ENCODE peak calls at places on chromosomes 1 and 21, in four cellular contexts. Y, T, U and Z are unnamed samples.

GRCh38 chr1:230855886-230856285 is 12.4 kb downstream of the C1orf198 start:
- DNase-seq in T (peak), U (no peak), Y (no peak), Z (no peak)

GRCh38 chr1:247156787-247157232 is 15.0 kb downstream of the ZNF124 start:
- DNase-seq in Y (no peak), U (no peak), T (no peak), Z (no peak)

GRCh38 chr21:25329227-25329626 is 278.1 kb downstream of the MRPL39 start:
- DNase-seq in U (no peak), T (peak), Y (no peak), Z (peak)

GRCh38 chr1:2547210-2548067 is 8.7 kb upstream of the TNFRSF14 start:
- DNase-seq in T (no peak), U (no peak), Y (peak), Z (no peak)

GRCh38 chr1:221335161-221336101 is 406.5 kb downstream of the DUSP10 start:
- DNase-seq in Y (no peak), U (peak), T (peak), Z (peak)

GRCh38 chr1:248821101-248821500 is 4.6 kb downstream of the SH3BP5L start:
- DNase-seq in U (peak), Y (no peak), T (peak), Z (no peak)

GRCh38 chr1:7389201-7389785 is 381.8 kb upstream of the VAMP3 start:
- DNase-seq in Y (no peak), U (peak), T (peak), Z (no peak)

GRCh38 chr1:20194770-20195463 is 8.6 kb upstream of the PLA2G2C start:
- DNase-seq in T (peak), U (peak), Y (peak), Z (no peak)

GRCh38 chr1:168285419-168285790 is 4.7 kb downstream of the TBX19 start:
- DNase-seq in U (no peak), T (no peak), Y (no peak), Z (no peak)

GRCh38 chr1:32231843-32232432 is 9.7 kb downstream of the EIF3I start:
- DNase-seq in T (no peak), U (no peak), Y (no peak), Z (no peak)

GRCh38 chr1:32232558-32233304 is 10.5 kb downstream of the EIF3I start:
- DNase-seq in Y (no peak), T (no peak), U (no peak), Z (no peak)

GRCh38 chr1:32239790-32240139 is 7.3 kb upstream of the FAM167B start:
- DNase-seq in Y (no peak), U (no peak), T (no peak), Z (no peak)

GRCh38 chr1:32239335-32239734 is 7.7 kb upstream of the FAM167B start:
- DNase-seq in U (no peak), Y (no peak), T (no peak), Z (no peak)

GRCh38 chr1:32234792-32235191 is 12.2 kb upstream of the FAM167B start:
- DNase-seq in T (no peak), Y (no peak), U (no peak), Z (no peak)
- TF ChIP-seq CTCF in T (no peak), Y (no peak), U (no peak), Z (no peak)

DNA sequence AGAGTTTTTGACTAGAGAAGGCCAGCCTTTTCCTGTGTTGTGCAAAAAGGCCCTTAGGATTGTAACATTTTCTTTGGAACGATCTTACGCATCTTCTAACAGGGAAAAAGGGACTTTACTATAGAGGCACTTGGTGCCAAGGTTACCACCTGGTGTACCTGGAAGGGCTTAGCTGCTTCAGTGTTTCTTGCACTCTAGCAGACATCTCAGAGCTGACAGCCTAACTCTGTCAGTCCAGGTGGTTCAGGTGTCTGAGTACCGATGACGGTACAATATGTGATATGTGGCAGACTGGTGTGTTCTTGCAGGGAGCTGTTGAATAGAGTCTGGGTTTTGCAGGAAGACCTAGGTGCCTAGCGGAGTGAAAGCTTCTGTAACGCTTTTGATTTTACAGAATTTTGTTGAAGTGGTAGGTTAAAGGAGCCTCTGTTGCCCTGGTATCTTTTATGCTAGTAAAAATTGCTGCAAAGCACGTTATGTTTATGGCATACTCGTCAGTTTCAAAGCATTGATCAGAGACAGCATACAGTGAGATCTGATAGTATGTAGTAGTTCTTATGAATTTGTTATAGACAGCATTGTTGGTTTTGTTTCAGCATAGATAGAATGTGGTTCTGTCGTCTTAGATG is 1.4 kb downstream of the MAGI3 start:
- DNase-seq in U (no peak), T (no peak), Y (peak), Z (no peak)
- H3K4me3 ChIP-seq in U (peak), T (peak), Y (peak), Z (peak)

DNA sequence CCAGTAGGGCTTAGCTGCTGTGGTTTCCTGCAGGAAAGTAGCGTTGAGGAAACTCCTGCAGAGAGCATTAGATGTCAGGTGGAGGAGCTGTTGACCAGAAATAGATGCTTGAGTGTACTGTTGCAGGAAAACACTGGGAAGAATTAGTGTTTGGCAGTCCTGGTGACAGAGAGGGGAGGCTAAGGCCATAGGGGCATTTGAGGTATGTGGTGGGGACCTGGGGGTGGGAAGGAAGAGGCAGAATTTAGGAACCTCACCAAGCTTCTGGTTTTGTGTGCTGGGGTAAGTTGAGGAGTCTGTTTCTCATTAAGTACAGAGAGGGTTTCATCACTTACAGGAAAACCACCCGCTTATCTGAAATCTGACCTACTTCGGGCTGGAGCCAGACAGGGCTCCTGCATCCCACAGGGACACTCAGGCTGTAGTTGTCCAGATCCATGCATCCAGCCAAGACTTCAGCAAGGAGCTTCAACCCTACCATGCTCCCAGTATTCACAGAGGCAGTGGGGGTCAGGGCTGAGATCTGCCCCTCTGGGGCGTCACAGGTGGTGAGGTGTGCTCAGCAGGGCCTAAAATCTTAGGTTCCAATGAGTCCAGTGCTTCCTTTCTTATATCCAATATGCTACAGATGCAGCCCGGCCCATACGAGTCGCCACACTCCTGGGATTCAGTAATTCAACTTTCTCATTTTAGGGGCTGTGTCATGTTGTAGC is 15.1 kb downstream of the SH2D2A start:
- DNase-seq in Y (no peak), U (no peak), T (peak), Z (no peak)
- TF ChIP-seq CTCF in Y (no peak), U (no peak), T (peak), Z (no peak)

DNA sequence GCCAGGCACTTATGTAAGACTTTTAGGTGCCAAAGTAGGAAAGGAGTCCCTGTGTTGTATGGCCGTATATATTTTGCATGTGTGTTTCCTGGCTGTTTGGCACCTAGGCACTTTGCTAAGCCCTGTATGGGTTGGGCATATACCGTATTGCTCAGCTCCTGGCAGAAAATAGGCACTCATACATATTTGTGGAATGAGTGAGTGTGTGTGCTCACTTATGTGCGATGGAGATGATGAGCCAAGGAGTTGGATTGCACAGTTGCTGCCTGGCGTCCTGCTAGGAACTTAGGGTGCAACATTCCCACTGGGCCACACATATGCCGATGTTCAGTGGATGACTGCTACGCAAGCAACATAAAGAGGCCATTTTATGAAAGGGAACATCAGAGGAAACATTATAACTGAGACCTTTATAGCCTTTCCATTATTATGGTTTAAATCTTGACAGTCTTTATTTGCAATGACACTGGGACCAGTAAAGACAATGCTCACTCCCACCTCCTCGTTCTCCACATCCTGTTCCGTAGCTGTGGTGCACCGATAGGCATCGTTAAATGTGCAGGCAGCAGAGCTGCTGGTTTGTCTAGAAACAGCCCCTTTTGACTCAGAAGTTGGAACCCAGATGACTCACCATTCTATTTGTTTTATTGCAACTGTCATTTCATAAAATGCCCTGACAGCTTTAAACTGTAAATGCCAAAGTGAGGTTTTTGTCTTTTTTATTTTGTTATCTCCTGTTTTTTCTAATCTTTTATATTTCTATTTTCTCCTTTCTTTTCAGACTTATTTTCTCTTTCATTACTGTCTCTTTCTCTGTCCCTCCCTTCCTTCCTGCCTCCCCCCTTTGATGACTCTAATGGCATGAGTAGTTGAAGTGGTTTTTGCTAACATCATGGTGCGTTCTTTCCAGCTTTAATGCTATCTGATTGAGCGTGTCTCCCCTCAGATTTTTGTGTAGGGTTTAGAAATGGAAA is 36.1 kb downstream of the PEX14 start:
- DNase-seq in T (peak), Y (no peak), U (no peak), Z (no peak)
- H3K4me3 ChIP-seq in T (peak), Y (no peak), U (no peak), Z (no peak)

GRCh38 chr1:112386786-112387346 is 9.1 kb upstream of the CTTNBP2NL start:
- DNase-seq in U (no peak), Y (no peak), T (no peak), Z (no peak)
- TF ChIP-seq CTCF in U (no peak), Y (no peak), T (no peak), Z (no peak)

GRCh38 chr1:1122078-1122811 is 6.4 kb upstream of the C1orf159 start:
- DNase-seq in T (peak), Y (peak), U (peak), Z (no peak)
- H3K4me3 ChIP-seq in T (no peak), Y (peak), U (no peak), Z (peak)